ENCODE peak calls at places on chromosomes 12 and 14, in eight cellular contexts. A, S, O, Q, F, I, J and X are unnamed samples.

GRCh38 chr12:48865441-48866290 is at the start of gene RND1:
- DNase-seq in J (peak), S (peak), I (peak), A (peak), Q (peak), F (peak), O (peak), X (peak)

GRCh38 chr14:64758711-64759554 is 54.7 kb downstream of the PLEKHG3 start:
- DNase-seq in O (peak), F (peak), I (peak), A (peak), J (no peak), S (peak), Q (peak), X (peak)

GRCh38 chr12:123445388-123446344 is 9.2 kb upstream of the RILPL2 start:
- DNase-seq in Q (no peak), J (no peak), O (peak), I (no peak), F (peak), S (peak), A (peak), X (no peak)

GRCh38 chr12:132379996-132380395 is 50.6 kb upstream of the GALNT9 start:
- DNase-seq in J (peak), I (no peak), A (peak), Q (no peak), O (no peak), S (peak), F (no peak), X (no peak)

GRCh38 chr14:35384386-35385041 is 20.0 kb downstream of the NFKBIA start:
- DNase-seq in Q (no peak), F (peak), S (peak), O (peak), J (no peak), I (peak), A (peak), X (peak)

GRCh38 chr12:27343255-27344000 is 10.8 kb downstream of the BMAL2 start:
- DNase-seq in O (no peak), F (no peak), A (peak), S (no peak), Q (peak), J (no peak), I (peak), X (peak)

GRCh38 chr12:110256780-110257431 is 24.1 kb upstream of the ATP2A2 start:
- DNase-seq in O (no peak), A (peak), J (no peak), F (peak), S (peak), Q (no peak), I (no peak), X (no peak)

GRCh38 chr12:92414383-92415065 is 268.9 kb upstream of the BTG1 start:
- DNase-seq in A (no peak), Q (no peak), J (no peak), O (no peak), F (no peak), I (no peak), S (no peak), X (no peak)

GRCh38 chr14:98069712-98070133 is 1202.3 kb downstream of the BCL11B start:
- DNase-seq in S (no peak), J (no peak), F (no peak), Q (peak), A (peak), O (no peak), I (no peak), X (no peak)

GRCh38 chr12:32124637-32125036 is 18.0 kb downstream of the BICD1 start:
- DNase-seq in A (no peak), S (no peak), F (no peak), O (no peak), I (no peak), Q (no peak), J (no peak), X (no peak)

GRCh38 chr12:124131671-124132058 is 158.7 kb downstream of the ZNF664 start:
- DNase-seq in O (no peak), J (no peak), A (no peak), S (no peak), Q (no peak), I (no peak), F (no peak), X (no peak)

GRCh38 chr12:54301428-54302045 is 722 bp upstream of the NFE2 start:
- DNase-seq in F (no peak), I (no peak), O (no peak), A (no peak), J (no peak), S (no peak), Q (no peak), X (no peak)

GRCh38 chr12:78878447-78878846 is 13.9 kb downstream of the SYT1 start:
- DNase-seq in I (no peak), J (no peak), A (peak), O (no peak), S (no peak), Q (no peak), F (no peak), X (no peak)

GRCh38 chr14:29724991-29725390 is 202.7 kb downstream of the PRKD1 start:
- DNase-seq in O (no peak), Q (no peak), I (peak), J (no peak), A (peak), F (no peak), S (no peak), X (peak)

GRCh38 chr12:2553388-2554126 is 241.2 kb upstream of the FKBP4 start:
- DNase-seq in A (no peak), Q (no peak), I (no peak), S (peak), F (no peak), J (no peak), O (no peak), X (peak)

GRCh38 chr14:49999216-49999761 is 106.4 kb downstream of the ARF6 start:
- DNase-seq in O (peak), Q (peak), S (peak), F (peak), J (no peak), A (peak), I (peak), X (peak)